ENCODE peak calls at places on chromosomes 16 and 17, in four cellular contexts. R is heart left ventricle, U is left lung, N is mucosa of descending colon. D is an unnamed sample. For H3K9me3 and H3K4me1, the result is how much of the 10 kb centered on the place peaks cover.

GRCh38 chr17:72474243-72474642 is 353.4 kb downstream of the SOX9 start:
- DNase-seq in R (no peak), U (no peak), N (no peak), D (no peak)

GRCh38 chr17:45293413-45294211 is 23.2 kb downstream of the MAP3K14 start:
- DNase-seq in U (peak), N (peak), R (peak), D (no peak)

GRCh38 chr16:4361944-4362311 is 9.7 kb upstream of the VASN start:
- DNase-seq in U (no peak), N (no peak), R (no peak), D (no peak)

GRCh38 chr16:87052506-87052905 is 264.7 kb downstream of the C16orf95 start:
- DNase-seq in N (no peak), U (no peak), R (no peak), D (no peak)

GRCh38 chr17:8894673-8895578 is 27.5 kb upstream of the PIK3R6 start:
- DNase-seq in R (peak), U (no peak), N (peak), D (no peak)

GRCh38 chr16:10325783-10326543 is 59.9 kb upstream of the ATF7IP2 start:
- DNase-seq in U (no peak), R (peak), N (no peak), D (no peak)

GRCh38 chr16:79897444-79898146 is 297.1 kb upstream of the MAF start:
- DNase-seq in N (peak), R (no peak), U (no peak), D (no peak)

GRCh38 chr16:70684146-70685060 is 1.4 kb downstream of the MTSS2 start:
- DNase-seq in R (peak), U (no peak), N (no peak), D (no peak)

GRCh38 chr16:88306860-88307545 is 75.8 kb upstream of the ZNF469 start:
- DNase-seq in N (no peak), U (no peak), R (no peak), D (no peak)

GRCh38 chr16:88570691-88571092 is 489 bp downstream of the ZC3H18 start:
- DNase-seq in U (no peak), N (peak), R (no peak), D (no peak)

GRCh38 chr17:3534881-3535252 is 22.7 kb downstream of the TRPV3 start:
- DNase-seq in R (no peak), N (no peak), U (no peak), D (no peak)

GRCh38 chr16:5581963-5582362 is 484.4 kb upstream of the EEF2KMT start:
- DNase-seq in R (no peak), N (no peak), U (no peak), D (no peak)
- H3K9me3 ChIP-seq in R (under half), N (under half), U (under half), D (under half)

GRCh38 chr16:2284797-2285576 is 17.1 kb upstream of the RNPS1 start:
- DNase-seq in U (no peak), N (no peak), R (no peak), D (no peak)

GRCh38 chr16:2284001-2284770 is 16.3 kb upstream of the RNPS1 start:
- DNase-seq in R (no peak), U (no peak), N (no peak), D (no peak)

GRCh38 chr16:2286550-2286949 is 18.6 kb upstream of the RNPS1 start:
- DNase-seq in N (no peak), U (no peak), R (no peak), D (no peak)

GRCh38 chr16:2287916-2288547 is 20.1 kb upstream of the RNPS1 start:
- DNase-seq in R (no peak), U (no peak), N (no peak), D (no peak)

DNA sequence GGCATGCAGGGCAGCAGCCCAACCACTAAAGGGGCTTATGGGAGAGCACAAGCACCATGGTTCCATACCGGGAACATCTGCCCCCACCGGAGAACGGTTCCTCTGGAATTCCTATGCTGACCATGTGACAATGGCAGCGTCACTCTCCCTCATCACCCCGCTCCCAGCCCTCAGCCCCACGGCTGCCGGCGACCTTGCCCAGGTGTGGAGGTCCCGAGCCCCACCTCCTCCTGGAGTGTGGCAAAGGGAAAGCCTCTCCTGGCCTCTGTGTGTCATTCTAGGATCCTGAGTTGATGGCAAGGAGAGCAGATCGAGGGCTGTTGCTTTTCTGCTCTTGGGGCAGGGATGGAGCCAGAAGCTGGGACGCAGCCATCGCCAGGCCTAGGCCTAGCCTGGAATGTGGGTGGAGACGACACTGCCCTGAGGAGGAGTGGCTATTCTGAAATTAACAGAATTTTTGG is 17.8 kb upstream of the RNPS1 start:
- DNase-seq in N (no peak), U (no peak), R (no peak), D (no peak)
- H3K4me1 ChIP-seq in N (under half), U (under half), R (under half), D (under half)

GRCh38 chr17:22303865-22304264 is 611.5 kb downstream of the KCNJ18 start:
- DNase-seq in R (no peak), U (no peak), N (no peak), D (no peak)
- H3K9me3 ChIP-seq in R (under half), U (half or more), N (half or more), D (under half)

GRCh38 chr17:1783834-1784611 is 22.2 kb downstream of the SERPINF1 start:
- DNase-seq in R (peak), N (peak), U (peak), D (no peak)
- H3K4me1 ChIP-seq in R (under half), N (under half), U (under half), D (under half)

DNA sequence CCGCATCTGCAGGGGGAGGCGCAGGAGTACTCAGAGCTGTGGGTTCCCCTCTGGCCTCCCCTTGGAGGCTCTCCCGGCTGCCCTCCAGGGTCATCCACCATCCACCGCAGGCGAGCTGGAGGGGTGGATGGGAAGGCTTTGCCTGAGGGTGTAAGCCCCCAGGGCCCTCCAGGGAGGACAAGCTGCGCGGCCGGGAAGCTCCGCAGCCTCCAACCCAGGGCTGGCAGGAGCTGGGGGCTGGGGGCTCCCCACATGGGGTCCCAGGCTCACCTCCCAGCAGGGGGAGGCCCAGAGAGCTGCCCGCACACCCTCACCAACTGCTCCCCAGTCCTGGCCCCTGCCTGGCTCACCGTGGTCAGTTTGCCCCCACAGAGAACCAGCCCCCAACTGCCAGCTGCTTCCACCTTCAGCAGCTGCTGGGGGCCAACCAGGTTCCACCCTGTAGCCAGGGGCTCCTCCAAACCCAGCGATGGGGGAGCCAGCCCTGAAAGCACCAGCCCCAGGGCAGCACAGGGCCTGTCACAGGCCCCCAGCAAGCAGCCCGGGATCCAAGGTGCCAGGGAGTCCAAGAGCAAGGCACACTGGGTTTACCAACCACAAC is 19.8 kb upstream of the CHMP6 start:
- DNase-seq in N (no peak), R (no peak), U (no peak), D (no peak)
- H3K9me3 ChIP-seq in N (under half), R (under half), U (under half), D (under half)

GRCh38 chr17:81305051-81305630 is 10.0 kb upstream of the SLC38A10 start:
- DNase-seq in U (no peak), N (no peak), R (no peak), D (no peak)
- H3K4me1 ChIP-seq in U (under half), N (under half), R (under half), D (under half)

DNA sequence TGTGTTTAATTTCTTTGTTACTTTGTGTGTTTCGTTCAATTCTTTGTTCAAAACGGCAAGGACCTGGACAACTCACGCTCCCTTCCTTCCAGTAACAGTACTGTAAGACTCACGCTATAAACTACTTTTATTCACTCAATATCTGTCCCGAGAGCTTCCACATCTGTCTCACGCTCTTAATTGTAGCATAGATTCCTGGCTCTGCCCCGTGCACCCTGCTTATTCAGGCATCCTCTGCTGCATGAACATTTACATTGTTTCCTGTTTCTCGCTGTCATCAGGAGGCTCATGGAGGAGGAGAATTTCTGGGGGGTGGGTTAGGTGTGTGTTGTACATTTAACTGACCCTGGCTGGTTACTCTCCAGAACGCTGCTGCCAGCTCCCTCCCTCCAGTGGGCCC is 62.0 kb downstream of the TNFRSF13B start:
- DNase-seq in U (peak), R (no peak), N (no peak), D (no peak)
- H3K9me3 ChIP-seq in U (under half), R (under half), N (under half), D (under half)

GRCh38 chr17:40346061-40346767 is 18.3 kb downstream of the GJD3 start:
- DNase-seq in R (no peak), N (no peak), U (no peak), D (no peak)
- H3K4me1 ChIP-seq in R (half or more), N (half or more), U (half or more), D (half or more)

DNA sequence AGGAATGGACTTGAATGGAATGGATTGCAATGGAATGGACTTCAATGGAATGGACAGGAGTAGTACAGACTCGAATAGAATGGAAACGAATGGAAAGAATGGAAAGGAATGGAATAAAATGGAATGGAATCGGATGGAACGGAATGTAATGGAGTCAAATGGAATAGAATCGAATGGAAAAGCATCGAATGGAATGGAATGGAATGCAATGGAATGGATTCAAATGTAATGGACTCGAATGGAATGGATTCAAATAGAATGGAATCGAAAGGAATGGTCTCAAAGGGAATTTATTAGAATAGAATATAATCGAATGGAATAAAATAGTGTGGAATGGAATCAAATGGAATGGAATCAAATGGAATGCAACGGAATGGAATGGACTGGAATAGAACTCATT is 484.9 kb upstream of the WSB1 start:
- DNase-seq in R (no peak), N (no peak), U (no peak), D (no peak)
- H3K9me3 ChIP-seq in R (half or more), N (half or more), U (half or more), D (under half)

DNA sequence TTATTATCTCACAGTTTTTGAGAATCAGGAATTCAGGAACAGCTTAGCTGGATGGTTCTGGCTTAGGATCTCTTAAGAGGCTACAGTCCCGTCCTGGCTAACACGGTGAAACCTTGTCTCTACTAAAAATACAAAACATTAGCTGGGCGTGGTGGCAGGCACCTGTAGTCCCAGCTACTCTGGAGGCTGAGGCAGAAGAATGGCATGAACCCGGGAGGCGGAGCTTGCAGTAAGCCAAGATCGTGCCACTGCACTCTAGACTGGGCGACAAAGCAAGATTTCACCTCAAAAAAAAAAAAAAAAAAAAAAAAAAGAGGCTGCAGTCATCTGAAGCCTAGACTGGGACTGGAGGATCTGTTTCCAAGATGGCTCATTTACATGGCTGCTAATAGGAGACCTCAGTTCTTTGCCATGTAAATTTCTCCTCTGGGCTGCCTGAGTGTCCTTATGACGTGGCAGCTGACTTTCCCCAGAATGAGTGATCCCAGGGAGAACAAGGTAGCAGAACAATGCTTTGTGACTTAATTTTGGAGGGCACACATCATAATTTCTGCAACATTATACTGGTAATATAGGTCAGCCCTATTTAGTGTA is 95.8 kb upstream of the CORO6 start:
- DNase-seq in U (no peak), R (no peak), N (no peak), D (no peak)
- H3K4me1 ChIP-seq in U (under half), R (under half), N (under half), D (under half)